ENCODE peak calls at places on chromosomes 4 and X, in four cellular contexts. N is GM12878, V is HCT116, C is GM23338. A is an unnamed sample.

GRCh38 chrX:121356139-121356849 is 308.9 kb downstream of the GLUD2 start:
- DNase-seq in C (no peak), N (no peak), V (no peak), A (no peak)

GRCh38 chr4:4585012-4585670 is 43.3 kb upstream of the STX18 start:
- DNase-seq in V (no peak), C (no peak), N (no peak), A (no peak)

GRCh38 chr4:38784141-38784540 is 1.4 kb upstream of the TLR10 start:
- DNase-seq in C (no peak), N (no peak), V (no peak), A (no peak)

GRCh38 chr4:176538217-176538925 is 218.6 kb downstream of the SPCS3 start:
- DNase-seq in V (no peak), C (no peak), N (no peak), A (no peak)

GRCh38 chrX:71536285-71536684 is 3.4 kb downstream of the OGT start:
- DNase-seq in C (no peak), N (no peak), V (no peak), A (no peak)

GRCh38 chr4:113290666-113291065 is 241.2 kb downstream of the ANK2 start:
- DNase-seq in N (no peak), V (no peak), C (no peak), A (no peak)

GRCh38 chr4:48133668-48134444 is at the start of gene TXK:
- DNase-seq in V (no peak), C (no peak), N (no peak), A (no peak)

GRCh38 chr4:184387351-184387750 is 87.0 kb downstream of the IRF2 start:
- DNase-seq in C (peak), N (no peak), V (no peak), A (no peak)

GRCh38 chr4:8589831-8590545 is 2.6 kb upstream of the CPZ start:
- DNase-seq in V (no peak), N (no peak), C (no peak), A (no peak)

GRCh38 chrX:153646620-153647373 is at the start of gene DUSP9:
- DNase-seq in N (no peak), C (peak), V (no peak), A (no peak)
- TF ChIP-seq POLR2AphosphoS5 in N (no peak), C (no peak), V (no peak), A (no peak)

DNA sequence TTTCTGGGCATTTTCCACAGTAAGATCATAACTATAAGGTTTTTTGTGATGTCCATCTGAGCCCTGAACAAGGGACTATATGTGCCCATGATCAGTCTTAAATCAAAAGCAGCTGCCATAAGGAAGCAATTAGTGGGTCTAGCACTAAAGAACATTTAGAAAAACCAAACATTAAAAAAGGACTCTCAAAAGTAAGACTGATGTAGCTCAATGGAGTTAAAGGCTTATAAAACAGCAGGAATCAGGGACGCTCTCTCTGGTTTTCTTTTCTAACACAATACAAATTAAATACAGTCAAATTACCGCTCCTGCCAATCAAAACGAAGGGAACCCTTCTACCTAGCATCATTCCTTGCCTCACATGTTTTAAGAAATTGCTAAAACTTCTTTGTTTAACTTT is 219.9 kb upstream of the ETNPPL start:
- DNase-seq in N (no peak), C (no peak), V (no peak), A (no peak)
- H3K27ac ChIP-seq in N (no peak), C (no peak), V (no peak), A (no peak)

GRCh38 chrX:46989548-46989947 is 77.3 kb downstream of the JADE3 start:
- DNase-seq in N (no peak), C (no peak), V (no peak), A (no peak)

GRCh38 chrX:46994096-46994495 is 81.9 kb downstream of the JADE3 start:
- DNase-seq in N (no peak), C (no peak), V (no peak), A (no peak)

GRCh38 chrX:46991664-46992063 is 79.4 kb downstream of the JADE3 start:
- DNase-seq in N (no peak), V (no peak), C (peak), A (no peak)

DNA sequence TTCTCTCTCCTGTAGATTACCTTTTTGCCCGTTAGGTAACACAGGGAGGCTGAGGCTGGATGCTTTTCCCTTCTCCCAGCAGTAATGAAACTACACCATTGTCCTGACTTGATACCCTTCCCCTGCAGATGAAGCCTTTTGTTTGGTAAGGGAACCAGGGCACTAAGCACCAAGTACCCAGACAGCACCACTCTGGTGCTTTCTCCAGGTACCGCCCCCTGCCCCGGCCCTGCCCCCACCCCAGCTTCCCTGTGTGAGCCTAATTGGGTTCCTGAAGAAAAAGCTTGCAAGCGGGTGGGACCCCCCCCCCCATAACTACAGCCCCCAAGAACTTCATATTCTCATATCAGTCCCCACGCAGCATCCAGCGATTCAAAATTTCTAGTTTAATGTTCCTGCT is 79.8 kb downstream of the JADE3 start:
- DNase-seq in N (no peak), V (no peak), C (no peak), A (no peak)
- TF ChIP-seq REST in N (no peak), V (no peak), C (no peak), A (no peak)

GRCh38 chr4:108003964-108004630 is 14.4 kb downstream of the HADH start:
- DNase-seq in C (no peak), N (no peak), V (no peak), A (no peak)

GRCh38 chr4:108001540-108001939 is 11.9 kb downstream of the HADH start:
- DNase-seq in C (no peak), N (no peak), V (no peak), A (no peak)

GRCh38 chr4:107997794-107998193 is 8.1 kb downstream of the HADH start:
- DNase-seq in N (no peak), V (no peak), C (no peak), A (no peak)

GRCh38 chr4:107997001-107997788 is 7.5 kb downstream of the HADH start:
- DNase-seq in N (no peak), C (no peak), V (no peak), A (no peak)

DNA sequence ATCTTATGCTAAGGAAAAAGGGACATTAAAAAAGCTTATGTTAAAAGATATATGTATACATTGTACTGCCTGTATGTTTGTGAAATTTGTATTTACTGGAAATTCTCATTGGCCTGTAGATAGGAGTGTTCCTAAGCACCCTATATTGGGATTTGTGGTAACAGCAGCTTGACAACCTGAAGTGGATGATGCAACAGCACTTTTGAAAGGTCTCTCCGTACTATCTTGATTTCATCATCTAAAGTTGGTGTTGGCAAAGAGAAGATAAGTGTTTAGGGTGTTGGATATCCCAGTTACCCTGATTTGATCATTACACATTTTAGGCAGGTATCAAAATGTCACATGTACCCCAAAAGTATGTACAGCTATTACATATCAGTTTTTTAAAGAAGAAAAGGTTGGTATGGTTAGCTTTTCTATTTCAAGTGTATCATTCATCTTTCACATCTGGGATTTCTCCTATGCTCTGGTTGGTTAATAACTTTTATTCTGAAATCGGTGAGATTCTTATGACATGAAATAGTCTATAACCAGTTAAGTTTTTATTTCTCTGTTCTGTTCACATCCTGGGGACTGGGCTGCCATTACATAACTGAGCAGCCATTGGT is 10.3 kb downstream of the HADH start:
- DNase-seq in N (no peak), C (no peak), V (no peak), A (no peak)
- TF ChIP-seq POLR2AphosphoS5 in N (no peak), C (no peak), V (no peak), A (no peak)

DNA sequence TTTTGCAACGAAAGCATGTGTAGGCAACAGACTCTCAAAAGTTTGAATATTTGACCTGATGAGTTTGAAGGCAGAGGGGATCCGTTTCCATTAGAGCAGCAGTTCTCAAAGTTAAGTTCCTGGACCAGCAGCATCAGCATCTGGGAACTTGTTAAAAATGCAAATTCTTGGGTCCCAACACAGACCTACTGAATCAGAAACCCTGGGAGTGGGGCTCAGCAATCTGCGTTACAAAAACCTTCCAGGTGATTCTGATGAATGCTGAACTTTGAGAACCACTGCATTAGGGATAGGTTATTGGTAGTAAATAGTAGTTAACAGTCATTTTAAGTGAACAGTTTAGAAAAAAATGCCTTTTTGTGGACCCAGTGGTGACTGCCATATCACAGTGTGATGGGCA is 98.8 kb downstream of the PDE5A start:
- DNase-seq in C (peak), N (no peak), V (no peak), A (no peak)
- H3K27ac ChIP-seq in C (peak), N (no peak), V (no peak), A (no peak)

DNA sequence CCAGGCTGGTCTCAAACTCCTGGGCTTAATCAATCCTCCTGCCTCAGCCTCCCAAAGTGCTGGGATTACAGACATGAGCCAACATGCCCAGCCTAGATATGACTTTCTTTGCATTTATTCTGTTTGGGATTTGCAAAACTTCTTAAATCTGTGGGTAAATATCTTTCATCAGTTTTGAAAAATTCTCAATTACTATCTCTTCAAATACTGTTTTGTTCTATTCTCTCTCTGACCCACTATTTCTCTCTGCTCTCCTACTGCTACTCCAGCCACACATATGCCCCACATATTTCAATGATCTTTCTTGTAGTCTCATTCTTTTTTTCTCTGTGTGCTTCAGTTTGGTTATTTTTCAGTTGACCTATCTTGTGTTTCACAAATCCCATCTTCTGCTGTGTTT is 205.1 kb downstream of the CHIC2 start:
- DNase-seq in N (no peak), C (no peak), V (no peak), A (no peak)
- TF ChIP-seq REST in N (no peak), C (no peak), V (no peak), A (no peak)

A was measured in Panc1.